ENCODE peak calls at places on chromosomes 16 and 17, in four cellular contexts. N, P, H and G are unnamed samples.
A peak's percentile ranks its signal among the peaks of the same experiment; 100 is the strongest.

GRCh38 chr17:58501451-58501850 is 13.0 kb downstream of the MTMR4 start:
- DNase-seq in N (no peak), H (no peak), P (no peak), G (no peak)

GRCh38 chr16:27398894-27399853 is 2.8 kb upstream of the IL21R start:
- DNase-seq in N (no peak), P (no peak), H (no peak), G (no peak)

GRCh38 chr16:86809458-86809955 is 231.2 kb downstream of the FOXL1 start:
- DNase-seq in N (no peak), H (no peak), P (no peak), G (no peak)

GRCh38 chr16:30902070-30902972 is 5.9 kb downstream of the CTF1 start:
- DNase-seq in H (peak; percentile 80), P (peak; percentile 63), N (no peak), G (peak; percentile 54)

GRCh38 chr17:9050801-9051401 is 29.6 kb downstream of the NTN1 start:
- DNase-seq in N (no peak), P (no peak), H (no peak), G (no peak)

GRCh38 chr17:9714801-9715200 is 69.5 kb downstream of the USP43 start:
- DNase-seq in P (no peak), N (no peak), H (no peak), G (no peak)

GRCh38 chr17:17897442-17897841 is 60.7 kb upstream of the SREBF1 start:
- DNase-seq in H (no peak), N (no peak), P (no peak), G (no peak)

GRCh38 chr16:80947708-80948615 is 58.7 kb downstream of the CMC2 start:
- DNase-seq in H (no peak), P (no peak), N (no peak), G (no peak)

GRCh38 chr16:56192971-56193936 is 2.0 kb downstream of the GNAO1 start:
- DNase-seq in H (no peak), N (no peak), P (no peak), G (no peak)

GRCh38 chr16:80803341-80804060 is 897 bp downstream of the CDYL2 start:
- DNase-seq in N (no peak), P (no peak), H (peak; percentile 69), G (peak; percentile 15)

GRCh38 chr17:28533091-28533670 is 19.2 kb downstream of the UNC119 start:
- DNase-seq in H (no peak), N (no peak), P (no peak), G (no peak)

GRCh38 chr16:1532081-1532760 is 1.2 kb upstream of the TMEM204 start:
- DNase-seq in P (no peak), N (no peak), H (no peak), G (no peak)

GRCh38 chr16:86681440-86681838 is 103.1 kb downstream of the FOXL1 start:
- DNase-seq in P (no peak), H (no peak), N (no peak), G (no peak)